ENCODE peak calls at places on chromosomes 4 and X, in eight cellular contexts. G is HS-5, D is left lobe of liver, V is neural crest cell, W is hippocampal formation, S is testis, K is GM04504, U is AG08395. T is an unnamed sample.

GRCh38 chr4:94420356-94420755 is 31.4 kb upstream of the PDLIM5 start:
- DNase-seq in G (no peak), D (no peak), V (no peak), W (no peak), S (no peak), K (no peak), U (no peak), T (no peak)

GRCh38 chrX:142251665-142252064 is 46.6 kb upstream of the MAGEC2 start:
- DNase-seq in G (no peak), D (no peak), V (no peak), W (no peak), S (no peak), K (no peak), U (no peak), T (no peak)

GRCh38 chrX:112695494-112695893 is 15.8 kb upstream of the LHFPL1 start:
- DNase-seq in G (no peak), D (no peak), V (no peak), W (no peak), S (no peak), K (no peak), U (no peak), T (no peak)

GRCh38 chrX:13026877-13027652 is 17.4 kb downstream of the FAM9C start:
- DNase-seq in G (no peak), D (no peak), V (no peak), W (no peak), S (no peak), K (no peak), U (no peak), T (no peak)

GRCh38 chrX:16869393-16870094 is 618 bp downstream of the RBBP7 start:
- DNase-seq in G (no peak), D (no peak), V (peak), W (no peak), S (peak), K (no peak), U (peak), T (no peak)

GRCh38 chr4:169311643-169312365 is 41.0 kb upstream of the SH3RF1 start:
- DNase-seq in G (no peak), D (no peak), V (peak), W (peak), S (peak), K (no peak), U (peak), T (no peak)

GRCh38 chrX:47240619-47241018 is 7.8 kb downstream of the USP11 start:
- DNase-seq in G (no peak), D (no peak), V (no peak), W (no peak), S (no peak), K (no peak), U (no peak), T (no peak)

GRCh38 chr4:76459291-76459723 is 24.3 kb downstream of the SHROOM3 start:
- DNase-seq in G (no peak), D (no peak), V (peak), W (no peak), S (no peak), K (no peak), U (no peak), T (peak)

GRCh38 chr4:39046243-39046642 is 14.0 kb upstream of the TMEM156 start:
- DNase-seq in G (no peak), D (no peak), V (no peak), W (no peak), S (peak), K (no peak), U (no peak), T (no peak)

GRCh38 chrX:136950206-136950605 is 69.7 kb upstream of the RBMX start:
- DNase-seq in G (no peak), D (no peak), V (no peak), W (no peak), S (no peak), K (no peak), U (no peak), T (no peak)

GRCh38 chr4:174528226-174528625 is 5.9 kb upstream of the HPGD start:
- DNase-seq in G (no peak), D (no peak), V (no peak), W (no peak), S (no peak), K (no peak), U (no peak), T (no peak)

T was measured in GM04503.